ENCODE peak calls at places on chromosomes 5 and 9, in eight cellular contexts. M, T, J, Q, F, K, P and X are unnamed samples.

GRCh38 chr5:152271420-152271819 is 133.7 kb downstream of the NMUR2 start:
- DNase-seq in M (no peak), T (no peak), J (peak; percentile 4), Q (no peak), F (peak; percentile 50), K (no peak), P (no peak), X (no peak)

GRCh38 chr9:105251733-105252404 is 7.4 kb downstream of the SLC44A1 start:
- DNase-seq in M (no peak), T (no peak), J (no peak), Q (no peak), F (no peak), K (no peak), P (no peak), X (no peak)

GRCh38 chr9:131714161-131714646 is 25.7 kb downstream of the RAPGEF1 start:
- DNase-seq in M (no peak), T (no peak), J (peak; percentile 90), Q (no peak), F (no peak), K (no peak), P (peak; percentile 93), X (no peak)

GRCh38 chr9:6230037-6230778 is 14.6 kb downstream of the IL33 start:
- DNase-seq in M (no peak), T (no peak), J (no peak), Q (no peak), F (no peak), K (no peak), P (no peak), X (no peak)

GRCh38 chr9:116860509-116861120 is 173.5 kb downstream of the TRIM32 start:
- DNase-seq in M (peak; percentile 6), T (peak; percentile 5), J (peak; percentile 39), Q (no peak), F (peak; percentile 59), K (peak; percentile 19), P (peak; percentile 20), X (no peak)

GRCh38 chr9:132201780-132202703 is 40.2 kb downstream of the NTNG2 start:
- DNase-seq in M (no peak), T (peak; percentile 57), J (no peak), Q (no peak), F (no peak), K (no peak), P (no peak), X (no peak)

GRCh38 chr5:74648835-74649286 is 8.3 kb upstream of the ENC1 start:
- DNase-seq in M (no peak), T (no peak), J (peak; percentile 70), Q (peak; percentile 49), F (peak; percentile 71), K (no peak), P (peak; percentile 56), X (no peak)

GRCh38 chr5:126680215-126680817 is 79.6 kb downstream of the PHAX start:
- DNase-seq in M (no peak), T (no peak), J (no peak), Q (no peak), F (no peak), K (no peak), P (peak; percentile 32), X (peak; percentile 46)

GRCh38 chr5:138975098-138975847 is 100.1 kb upstream of the LRRTM2 start:
- DNase-seq in M (no peak), T (no peak), J (peak; percentile 84), Q (no peak), F (peak; percentile 46), K (peak; percentile 31), P (peak; percentile 84), X (no peak)

GRCh38 chr5:10295619-10296326 is 11.9 kb downstream of the CMBL start:
- DNase-seq in M (no peak), T (no peak), J (peak; percentile 21), Q (no peak), F (no peak), K (no peak), P (no peak), X (no peak)

GRCh38 chr5:57176350-57176857 is 2.5 kb downstream of the GPBP1 start:
- DNase-seq in M (no peak), T (no peak), J (peak; percentile 86), Q (no peak), F (peak; percentile 45), K (no peak), P (peak; percentile 81), X (no peak)

GRCh38 chr5:143543358-143544255 is 140.1 kb upstream of the NR3C1 start:
- DNase-seq in M (no peak), T (no peak), J (peak; percentile 44), Q (no peak), F (no peak), K (no peak), P (peak; percentile 75), X (no peak)

GRCh38 chr9:108787664-108788048 is 68.1 kb downstream of the ACTL7B start:
- DNase-seq in M (no peak), T (no peak), J (no peak), Q (no peak), F (no peak), K (no peak), P (no peak), X (no peak)

GRCh38 chr5:142747034-142747433 is 23.1 kb upstream of the ARHGAP26 start:
- DNase-seq in M (no peak), T (no peak), J (no peak), Q (no peak), F (no peak), K (no peak), P (no peak), X (no peak)

GRCh38 chr9:79917417-79917816 is 345.7 kb downstream of the TLE4 start:
- DNase-seq in M (no peak), T (no peak), J (no peak), Q (no peak), F (no peak), K (no peak), P (no peak), X (no peak)

GRCh38 chr5:137561572-137561971 is 62.4 kb upstream of the SPOCK1 start:
- DNase-seq in M (no peak), T (no peak), J (no peak), Q (no peak), F (no peak), K (no peak), P (peak; percentile 40), X (no peak)

GRCh38 chr9:95731876-95732275 is 143.6 kb upstream of the ERCC6L2 start:
- DNase-seq in M (no peak), T (no peak), J (no peak), Q (no peak), F (no peak), K (no peak), P (no peak), X (no peak)

GRCh38 chr5:177472460-177473441 is 683 bp downstream of the DBN1 start:
- DNase-seq in M (no peak), T (no peak), J (peak; percentile 38), Q (peak; percentile 45), F (peak; percentile 51), K (no peak), P (no peak), X (no peak)

GRCh38 chr5:66967826-66968262 is 228.8 kb downstream of the CD180 start:
- DNase-seq in M (no peak), T (no peak), J (no peak), Q (no peak), F (no peak), K (no peak), P (peak; percentile 69), X (no peak)

GRCh38 chr9:92384373-92384772 is 20.0 kb downstream of the OGN start:
- DNase-seq in M (no peak), T (no peak), J (peak; percentile 51), Q (no peak), F (no peak), K (no peak), P (peak; percentile 75), X (no peak)

GRCh38 chr9:126233913-126234525 is 92.6 kb upstream of the MVB12B start:
- DNase-seq in M (no peak), T (no peak), J (no peak), Q (no peak), F (no peak), K (no peak), P (no peak), X (no peak)

GRCh38 chr5:10456583-10457562 is 15.2 kb downstream of the ROPN1L start:
- DNase-seq in M (no peak), T (no peak), J (peak; percentile 33), Q (no peak), F (no peak), K (no peak), P (peak; percentile 28), X (no peak)

GRCh38 chr5:93585054-93585751 is 2.2 kb downstream of the NR2F1 start:
- DNase-seq in M (no peak), T (no peak), J (peak; percentile 34), Q (no peak), F (no peak), K (no peak), P (no peak), X (no peak)